ENCODE peak calls at places on chromosomes 16 and 17, in nine cellular contexts. O, M, A, R, I, T, L, P and J are unnamed samples.

GRCh38 chr16:2596747-2597559 is 59.1 kb downstream of the PDPK1 start:
- DNase-seq in O (no peak), I (no peak), T (no peak), P (no peak), A (no peak), R (no peak), L (no peak), M (no peak), J (no peak)

GRCh38 chr17:66549731-66550207 is 247.4 kb downstream of the PRKCA start:
- DNase-seq in A (no peak), L (no peak), P (no peak), I (no peak), O (no peak), R (no peak), M (peak), T (no peak), J (no peak)

GRCh38 chr16:56793504-56793903 is 63.6 kb downstream of the NUP93 start:
- DNase-seq in L (peak), R (no peak), O (no peak), A (peak), P (no peak), I (no peak), T (no peak), M (no peak), J (peak)

GRCh38 chr16:64914-65255 is 7.5 kb downstream of the RHBDF1 start:
- DNase-seq in L (no peak), P (no peak), M (no peak), T (no peak), O (no peak), I (no peak), R (no peak), A (no peak), J (no peak)

GRCh38 chr16:89022051-89022836 is 45.2 kb upstream of the CBFA2T3 start:
- DNase-seq in T (no peak), L (no peak), A (no peak), M (no peak), O (no peak), I (no peak), R (no peak), P (no peak), J (no peak)

GRCh38 chr17:74123350-74123749 is 80.1 kb upstream of the RPL38 start:
- DNase-seq in R (no peak), L (peak), T (no peak), O (no peak), P (no peak), I (no peak), A (no peak), M (no peak), J (no peak)

GRCh38 chr17:77958716-77959215 is 263 bp downstream of the TNRC6C start:
- DNase-seq in L (peak), P (no peak), A (no peak), M (no peak), R (no peak), I (no peak), T (peak), O (peak), J (no peak)

GRCh38 chr17:57634713-57635465 is 110.2 kb downstream of the CCDC182 start:
- DNase-seq in I (no peak), L (no peak), A (no peak), P (no peak), O (no peak), M (no peak), T (no peak), R (no peak), J (no peak)

GRCh38 chr17:35243459-35244204 is 760 bp downstream of the SLFN5 start:
- DNase-seq in O (peak), A (no peak), R (peak), P (peak), T (no peak), I (peak), L (peak), M (peak), J (no peak)

GRCh38 chr17:17694229-17695081 is 13.2 kb downstream of the RAI1 start:
- DNase-seq in O (peak), L (peak), P (peak), R (peak), I (peak), M (no peak), T (peak), A (peak), J (no peak)

GRCh38 chr17:59155439-59156177 is at the start of gene PRR11:
- DNase-seq in I (no peak), R (peak), P (peak), O (peak), A (peak), L (peak), T (peak), M (peak), J (peak)

GRCh38 chr17:39745335-39746144 is 7.8 kb downstream of the GRB7 start:
- DNase-seq in A (no peak), I (no peak), L (no peak), P (no peak), R (peak), T (no peak), O (no peak), M (no peak), J (no peak)

GRCh38 chr16:84963046-84963445 is 48.3 kb downstream of the ZDHHC7 start:
- DNase-seq in M (no peak), I (no peak), A (no peak), L (no peak), R (no peak), T (no peak), O (no peak), P (no peak), J (no peak)

GRCh38 chr16:21622545-21622944 is 23.2 kb downstream of the METTL9 start:
- DNase-seq in A (no peak), R (no peak), L (no peak), O (no peak), P (no peak), I (no peak), T (no peak), M (no peak), J (no peak)